ENCODE peak calls at places on chromosomes 12 and 14, in six cellular contexts. One of them, this sample, is unnamed.

GRCh38 chr12:52354197-52354596 is 13.1 kb downstream of the KRT85 start:
- DNase-seq in progenitor cell of endocrine pancreas: no peak
- DNase-seq in adrenal gland: no peak
- DNase-seq in kidney epithelial cell: no peak
- DNase-seq in GM10248: no peak
- DNase-seq in suprapubic skin: peak
- DNase-seq in this sample: no peak

GRCh38 chr14:88327497-88327896 is 4.4 kb upstream of the KCNK10 start:
- DNase-seq in kidney epithelial cell: no peak
- DNase-seq in GM10248: no peak
- DNase-seq in suprapubic skin: no peak
- DNase-seq in progenitor cell of endocrine pancreas: no peak
- DNase-seq in adrenal gland: no peak
- DNase-seq in this sample: no peak

GRCh38 chr12:89730060-89730459 is 21.4 kb upstream of the ATP2B1 start:
- DNase-seq in suprapubic skin: no peak
- DNase-seq in GM10248: no peak
- DNase-seq in progenitor cell of endocrine pancreas: no peak
- DNase-seq in kidney epithelial cell: no peak
- DNase-seq in adrenal gland: no peak
- DNase-seq in this sample: no peak

GRCh38 chr12:76719171-76719631 is 44.7 kb upstream of the ZDHHC17 start:
- DNase-seq in suprapubic skin: no peak
- DNase-seq in kidney epithelial cell: no peak
- DNase-seq in adrenal gland: no peak
- DNase-seq in GM10248: no peak
- DNase-seq in progenitor cell of endocrine pancreas: no peak
- DNase-seq in this sample: peak

GRCh38 chr12:43912851-43913250 is 77.0 kb downstream of the TMEM117 start:
- DNase-seq in GM10248: no peak
- DNase-seq in adrenal gland: no peak
- DNase-seq in progenitor cell of endocrine pancreas: no peak
- DNase-seq in kidney epithelial cell: no peak
- DNase-seq in suprapubic skin: no peak
- DNase-seq in this sample: no peak

GRCh38 chr14:73746540-73747385 is 32.6 kb upstream of the PNMA1 start:
- DNase-seq in GM10248: no peak
- DNase-seq in suprapubic skin: no peak
- DNase-seq in progenitor cell of endocrine pancreas: no peak
- DNase-seq in kidney epithelial cell: no peak
- DNase-seq in adrenal gland: no peak
- DNase-seq in this sample: no peak

GRCh38 chr14:99224116-99224910 is 47.7 kb downstream of the BCL11B start:
- DNase-seq in GM10248: no peak
- DNase-seq in adrenal gland: no peak
- DNase-seq in suprapubic skin: no peak
- DNase-seq in progenitor cell of endocrine pancreas: no peak
- DNase-seq in kidney epithelial cell: no peak
- DNase-seq in this sample: no peak

GRCh38 chr12:113289361-113289760 is 45.5 kb downstream of the SLC8B1 start:
- DNase-seq in GM10248: no peak
- DNase-seq in suprapubic skin: no peak
- DNase-seq in adrenal gland: no peak
- DNase-seq in kidney epithelial cell: no peak
- DNase-seq in progenitor cell of endocrine pancreas: no peak
- DNase-seq in this sample: no peak

GRCh38 chr12:97650242-97650641 is 187.6 kb downstream of the RMST start:
- DNase-seq in kidney epithelial cell: peak
- DNase-seq in progenitor cell of endocrine pancreas: no peak
- DNase-seq in GM10248: no peak
- DNase-seq in suprapubic skin: no peak
- DNase-seq in adrenal gland: no peak
- DNase-seq in this sample: no peak

GRCh38 chr12:105641742-105642141 is 311.3 kb downstream of the C12orf75 start:
- DNase-seq in adrenal gland: no peak
- DNase-seq in progenitor cell of endocrine pancreas: no peak
- DNase-seq in GM10248: no peak
- DNase-seq in kidney epithelial cell: no peak
- DNase-seq in suprapubic skin: no peak
- DNase-seq in this sample: peak

GRCh38 chr12:74747305-74747704 is 209.7 kb downstream of the ATXN7L3B start:
- DNase-seq in progenitor cell of endocrine pancreas: no peak
- DNase-seq in GM10248: no peak
- DNase-seq in suprapubic skin: no peak
- DNase-seq in adrenal gland: no peak
- DNase-seq in kidney epithelial cell: peak
- DNase-seq in this sample: peak

GRCh38 chr12:26636710-26637328 is 196.2 kb downstream of the ITPR2 start:
- DNase-seq in GM10248: no peak
- DNase-seq in suprapubic skin: no peak
- DNase-seq in kidney epithelial cell: no peak
- DNase-seq in adrenal gland: peak
- DNase-seq in progenitor cell of endocrine pancreas: no peak
- DNase-seq in this sample: peak

GRCh38 chr12:80702889-80703605 is 4.4 kb upstream of the MYF6 start:
- DNase-seq in kidney epithelial cell: peak
- DNase-seq in suprapubic skin: no peak
- DNase-seq in adrenal gland: no peak
- DNase-seq in GM10248: no peak
- DNase-seq in progenitor cell of endocrine pancreas: no peak
- DNase-seq in this sample: peak

GRCh38 chr14:24110060-24110459 is 4.5 kb upstream of the DCAF11 start:
- DNase-seq in adrenal gland: no peak
- DNase-seq in kidney epithelial cell: no peak
- DNase-seq in suprapubic skin: no peak
- DNase-seq in progenitor cell of endocrine pancreas: no peak
- DNase-seq in GM10248: no peak
- DNase-seq in this sample: no peak
- TF ChIP-seq CTCF in adrenal gland: no peak
- TF ChIP-seq CTCF in kidney epithelial cell: no peak
- TF ChIP-seq CTCF in suprapubic skin: no peak
- TF ChIP-seq CTCF in progenitor cell of endocrine pancreas: no peak
- TF ChIP-seq CTCF in GM10248: no peak
- TF ChIP-seq CTCF in this sample: no peak

GRCh38 chr12:24591079-24591626 is 357.7 kb downstream of the BCAT1 start:
- DNase-seq in kidney epithelial cell: no peak
- DNase-seq in suprapubic skin: no peak
- DNase-seq in GM10248: no peak
- DNase-seq in adrenal gland: no peak
- DNase-seq in progenitor cell of endocrine pancreas: no peak
- DNase-seq in this sample: no peak

GRCh38 chr12:24592048-24592447 is 356.9 kb downstream of the BCAT1 start:
- DNase-seq in kidney epithelial cell: no peak
- DNase-seq in GM10248: no peak
- DNase-seq in progenitor cell of endocrine pancreas: no peak
- DNase-seq in adrenal gland: no peak
- DNase-seq in suprapubic skin: no peak
- DNase-seq in this sample: no peak

GRCh38 chr12:24599737-24600136 is 349.2 kb downstream of the BCAT1 start:
- DNase-seq in adrenal gland: no peak
- DNase-seq in kidney epithelial cell: no peak
- DNase-seq in suprapubic skin: no peak
- DNase-seq in progenitor cell of endocrine pancreas: no peak
- DNase-seq in GM10248: no peak
- DNase-seq in this sample: no peak

GRCh38 chr12:24596768-24597388 is 352.0 kb downstream of the BCAT1 start:
- DNase-seq in kidney epithelial cell: no peak
- DNase-seq in suprapubic skin: no peak
- DNase-seq in adrenal gland: no peak
- DNase-seq in GM10248: peak
- DNase-seq in progenitor cell of endocrine pancreas: no peak
- DNase-seq in this sample: peak

DNA sequence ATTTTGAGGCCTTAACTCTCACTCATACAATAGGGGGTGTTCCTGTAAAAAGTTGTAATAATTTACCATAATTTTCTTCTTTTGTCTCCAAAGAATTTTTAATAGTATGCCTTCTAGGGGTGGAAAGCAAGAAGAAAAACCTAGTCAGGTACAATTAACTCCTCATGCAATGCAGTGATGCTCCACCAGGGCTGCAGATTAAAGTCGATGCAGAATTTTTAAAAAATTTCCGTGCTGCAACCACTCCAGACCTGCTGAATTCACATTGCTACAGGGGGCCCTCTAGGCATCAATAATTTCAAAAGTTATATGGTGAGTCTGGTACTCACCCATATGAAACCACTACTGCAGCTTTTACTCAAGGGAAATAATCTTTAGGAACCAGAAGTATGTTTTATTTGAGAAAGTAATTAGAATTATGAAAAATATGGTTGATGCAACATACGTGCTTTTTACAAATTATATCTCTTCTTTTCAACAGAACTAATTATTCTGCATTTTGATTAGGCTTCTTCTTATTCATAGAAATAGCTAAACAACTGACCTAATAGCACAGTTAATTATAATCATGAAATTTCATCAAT is 353.2 kb downstream of the BCAT1 start:
- DNase-seq in progenitor cell of endocrine pancreas: no peak
- DNase-seq in adrenal gland: no peak
- DNase-seq in GM10248: no peak
- DNase-seq in suprapubic skin: no peak
- DNase-seq in kidney epithelial cell: no peak
- DNase-seq in this sample: no peak
- TF ChIP-seq CTCF in progenitor cell of endocrine pancreas: peak
- TF ChIP-seq CTCF in adrenal gland: peak
- TF ChIP-seq CTCF in GM10248: no peak
- TF ChIP-seq CTCF in suprapubic skin: no peak
- TF ChIP-seq CTCF in kidney epithelial cell: peak
- TF ChIP-seq CTCF in this sample: peak

GRCh38 chr12:30926243-30927209 is at the start of gene TSPAN11:
- DNase-seq in adrenal gland: peak
- DNase-seq in progenitor cell of endocrine pancreas: peak
- DNase-seq in suprapubic skin: peak
- DNase-seq in GM10248: peak
- DNase-seq in kidney epithelial cell: no peak
- DNase-seq in this sample: no peak
- TF ChIP-seq CTCF in adrenal gland: no peak
- TF ChIP-seq CTCF in progenitor cell of endocrine pancreas: no peak
- TF ChIP-seq CTCF in suprapubic skin: no peak
- TF ChIP-seq CTCF in GM10248: no peak
- TF ChIP-seq CTCF in kidney epithelial cell: no peak
- TF ChIP-seq CTCF in this sample: no peak

GRCh38 chr14:23286904-23287479 is 1.1 kb upstream of the HOMEZ start:
- DNase-seq in adrenal gland: no peak
- DNase-seq in GM10248: no peak
- DNase-seq in suprapubic skin: no peak
- DNase-seq in progenitor cell of endocrine pancreas: no peak
- DNase-seq in kidney epithelial cell: no peak
- DNase-seq in this sample: no peak

GRCh38 chr14:23284654-23285529 is 1.0 kb downstream of the HOMEZ start:
- DNase-seq in suprapubic skin: no peak
- DNase-seq in adrenal gland: no peak
- DNase-seq in kidney epithelial cell: no peak
- DNase-seq in progenitor cell of endocrine pancreas: no peak
- DNase-seq in GM10248: peak
- DNase-seq in this sample: no peak

GRCh38 chr14:23281247-23281646 is 4.7 kb downstream of the HOMEZ start:
- DNase-seq in suprapubic skin: no peak
- DNase-seq in adrenal gland: no peak
- DNase-seq in kidney epithelial cell: no peak
- DNase-seq in GM10248: no peak
- DNase-seq in progenitor cell of endocrine pancreas: no peak
- DNase-seq in this sample: no peak

GRCh38 chr14:23285530-23286019 is 357 bp downstream of the HOMEZ start:
- DNase-seq in suprapubic skin: no peak
- DNase-seq in progenitor cell of endocrine pancreas: no peak
- DNase-seq in GM10248: no peak
- DNase-seq in kidney epithelial cell: no peak
- DNase-seq in adrenal gland: peak
- DNase-seq in this sample: no peak

GRCh38 chr14:23286020-23286903 is at the start of gene HOMEZ:
- DNase-seq in suprapubic skin: peak
- DNase-seq in kidney epithelial cell: peak
- DNase-seq in progenitor cell of endocrine pancreas: peak
- DNase-seq in GM10248: peak
- DNase-seq in adrenal gland: peak
- DNase-seq in this sample: peak
- TF ChIP-seq CTCF in suprapubic skin: no peak
- TF ChIP-seq CTCF in kidney epithelial cell: no peak
- TF ChIP-seq CTCF in progenitor cell of endocrine pancreas: peak
- TF ChIP-seq CTCF in GM10248: no peak
- TF ChIP-seq CTCF in adrenal gland: no peak
- TF ChIP-seq CTCF in this sample: peak

GRCh38 chr12:120346681-120347080 is 19.1 kb upstream of the PLA2G1B start:
- DNase-seq in progenitor cell of endocrine pancreas: no peak
- DNase-seq in kidney epithelial cell: no peak
- DNase-seq in GM10248: no peak
- DNase-seq in adrenal gland: no peak
- DNase-seq in suprapubic skin: no peak
- DNase-seq in this sample: no peak
- TF ChIP-seq CTCF in progenitor cell of endocrine pancreas: peak
- TF ChIP-seq CTCF in kidney epithelial cell: peak
- TF ChIP-seq CTCF in GM10248: no peak
- TF ChIP-seq CTCF in adrenal gland: no peak
- TF ChIP-seq CTCF in suprapubic skin: no peak
- TF ChIP-seq CTCF in this sample: peak

DNA sequence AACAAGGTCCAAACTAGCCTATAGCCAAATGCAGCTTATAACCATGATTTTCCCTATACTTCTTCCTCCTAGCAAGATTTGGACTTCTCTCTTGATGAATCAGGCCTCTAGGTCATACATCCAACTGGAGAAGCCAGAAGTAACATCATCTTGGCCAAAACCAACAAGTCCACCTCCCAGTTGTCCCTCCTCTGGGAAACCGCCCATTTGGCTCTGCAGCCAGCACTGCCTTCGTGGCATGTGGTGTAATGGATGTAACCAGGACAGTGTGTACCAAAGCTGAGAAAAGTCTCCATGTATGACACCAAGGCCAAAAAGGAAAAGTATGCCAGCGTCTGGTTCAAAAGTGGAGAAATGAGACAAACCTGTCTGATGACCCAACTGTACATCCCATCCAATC is 59.3 kb upstream of the VASH1 start:
- DNase-seq in progenitor cell of endocrine pancreas: no peak
- DNase-seq in kidney epithelial cell: no peak
- DNase-seq in suprapubic skin: peak
- DNase-seq in GM10248: no peak
- DNase-seq in adrenal gland: no peak
- DNase-seq in this sample: no peak
- TF ChIP-seq CTCF in progenitor cell of endocrine pancreas: no peak
- TF ChIP-seq CTCF in kidney epithelial cell: no peak
- TF ChIP-seq CTCF in suprapubic skin: no peak
- TF ChIP-seq CTCF in GM10248: no peak
- TF ChIP-seq CTCF in adrenal gland: no peak
- TF ChIP-seq CTCF in this sample: no peak

This sample was measured in HFFc6.